ENCODE peak calls at places on chromosomes 6 and 20, in six cellular contexts. One of them, this sample, is unnamed.
A peak's percentile ranks its signal among the peaks of the same experiment; 100 is the strongest.

GRCh38 chr20:44609006-44609510 is 26.7 kb downstream of the PKIG start:
- DNase-seq in cardiac muscle cell: no peak
- DNase-seq in colonic mucosa: no peak
- DNase-seq in upper lobe of right lung: no peak
- DNase-seq in naive thymus-derived CD4-positive, alpha-beta T cell: no peak
- DNase-seq in astrocyte: no peak
- DNase-seq in this sample: no peak

GRCh38 chr20:62914436-62914835 is 11.9 kb downstream of the DIDO1 start:
- DNase-seq in cardiac muscle cell: no peak
- DNase-seq in colonic mucosa: no peak
- DNase-seq in upper lobe of right lung: no peak
- DNase-seq in naive thymus-derived CD4-positive, alpha-beta T cell: no peak
- DNase-seq in astrocyte: no peak
- DNase-seq in this sample: no peak

GRCh38 chr6:39143238-39143930 is 28.4 kb upstream of the SAYSD1 start:
- DNase-seq in cardiac muscle cell: peak; percentile 41
- DNase-seq in colonic mucosa: no peak
- DNase-seq in upper lobe of right lung: no peak
- DNase-seq in naive thymus-derived CD4-positive, alpha-beta T cell: no peak
- DNase-seq in astrocyte: no peak
- DNase-seq in this sample: no peak

GRCh38 chr20:59775221-59776055 is 158.0 kb downstream of the SYCP2 start:
- DNase-seq in cardiac muscle cell: no peak
- DNase-seq in colonic mucosa: peak; percentile 9
- DNase-seq in upper lobe of right lung: no peak
- DNase-seq in naive thymus-derived CD4-positive, alpha-beta T cell: no peak
- DNase-seq in astrocyte: no peak
- DNase-seq in this sample: no peak

GRCh38 chr20:11556410-11556809 is 361.3 kb upstream of the BTBD3 start:
- DNase-seq in cardiac muscle cell: no peak
- DNase-seq in colonic mucosa: no peak
- DNase-seq in upper lobe of right lung: no peak
- DNase-seq in naive thymus-derived CD4-positive, alpha-beta T cell: no peak
- DNase-seq in astrocyte: no peak
- DNase-seq in this sample: no peak

GRCh38 chr20:43838703-43839060 is 76.0 kb upstream of the TOX2 start:
- DNase-seq in cardiac muscle cell: no peak
- DNase-seq in colonic mucosa: no peak
- DNase-seq in upper lobe of right lung: no peak
- DNase-seq in naive thymus-derived CD4-positive, alpha-beta T cell: no peak
- DNase-seq in astrocyte: no peak
- DNase-seq in this sample: no peak

GRCh38 chr6:118639054-118639964 is 12.1 kb downstream of the CEP85L start:
- DNase-seq in cardiac muscle cell: no peak
- DNase-seq in colonic mucosa: no peak
- DNase-seq in upper lobe of right lung: no peak
- DNase-seq in naive thymus-derived CD4-positive, alpha-beta T cell: no peak
- DNase-seq in astrocyte: no peak
- DNase-seq in this sample: no peak

GRCh38 chr6:151027936-151028838 is 162.7 kb downstream of the MTHFD1L start:
- DNase-seq in cardiac muscle cell: no peak
- DNase-seq in colonic mucosa: no peak
- DNase-seq in upper lobe of right lung: no peak
- DNase-seq in naive thymus-derived CD4-positive, alpha-beta T cell: no peak
- DNase-seq in astrocyte: no peak
- DNase-seq in this sample: no peak

GRCh38 chr20:10578607-10579006 is 95.2 kb downstream of the JAG1 start:
- DNase-seq in cardiac muscle cell: peak; percentile 58
- DNase-seq in colonic mucosa: no peak
- DNase-seq in upper lobe of right lung: no peak
- DNase-seq in naive thymus-derived CD4-positive, alpha-beta T cell: no peak
- DNase-seq in astrocyte: peak; percentile 92
- DNase-seq in this sample: no peak

GRCh38 chr20:32438331-32438858 is 80.3 kb downstream of the ASXL1 start:
- DNase-seq in cardiac muscle cell: no peak
- DNase-seq in colonic mucosa: no peak
- DNase-seq in upper lobe of right lung: no peak
- DNase-seq in naive thymus-derived CD4-positive, alpha-beta T cell: no peak
- DNase-seq in astrocyte: no peak
- DNase-seq in this sample: no peak
- H3K36me3 ChIP-seq in cardiac muscle cell: peaks cover 41% of the 10 kb centered on the region
- H3K36me3 ChIP-seq in colonic mucosa: peaks cover 39% of the 10 kb centered on the region
- H3K36me3 ChIP-seq in upper lobe of right lung: peaks cover 74% of the 10 kb centered on the region
- H3K36me3 ChIP-seq in naive thymus-derived CD4-positive, alpha-beta T cell: peaks cover 80% of the 10 kb centered on the region
- H3K36me3 ChIP-seq in astrocyte: peaks cover 43% of the 10 kb centered on the region
- H3K36me3 ChIP-seq in this sample: peaks cover 8% of the 10 kb centered on the region

GRCh38 chr6:29722773-29723665 is at the start of gene HLA-F:
- DNase-seq in cardiac muscle cell: peak; percentile 83
- DNase-seq in colonic mucosa: peak; percentile 89
- DNase-seq in upper lobe of right lung: peak; percentile 89
- DNase-seq in naive thymus-derived CD4-positive, alpha-beta T cell: peak; percentile 56
- DNase-seq in astrocyte: peak; percentile 31
- DNase-seq in this sample: peak; percentile 63
- H3K27ac ChIP-seq in cardiac muscle cell: no peak within 1 kb of the TSS
- H3K27ac ChIP-seq in colonic mucosa: peak within 1 kb of the TSS; percentile 94
- H3K27ac ChIP-seq in upper lobe of right lung: peak within 1 kb of the TSS; percentile 92
- H3K27ac ChIP-seq in naive thymus-derived CD4-positive, alpha-beta T cell: peak within 1 kb of the TSS; percentile 100
- H3K27ac ChIP-seq in astrocyte: no peak within 1 kb of the TSS
- H3K27ac ChIP-seq in this sample: no peak within 1 kb of the TSS

DNA sequence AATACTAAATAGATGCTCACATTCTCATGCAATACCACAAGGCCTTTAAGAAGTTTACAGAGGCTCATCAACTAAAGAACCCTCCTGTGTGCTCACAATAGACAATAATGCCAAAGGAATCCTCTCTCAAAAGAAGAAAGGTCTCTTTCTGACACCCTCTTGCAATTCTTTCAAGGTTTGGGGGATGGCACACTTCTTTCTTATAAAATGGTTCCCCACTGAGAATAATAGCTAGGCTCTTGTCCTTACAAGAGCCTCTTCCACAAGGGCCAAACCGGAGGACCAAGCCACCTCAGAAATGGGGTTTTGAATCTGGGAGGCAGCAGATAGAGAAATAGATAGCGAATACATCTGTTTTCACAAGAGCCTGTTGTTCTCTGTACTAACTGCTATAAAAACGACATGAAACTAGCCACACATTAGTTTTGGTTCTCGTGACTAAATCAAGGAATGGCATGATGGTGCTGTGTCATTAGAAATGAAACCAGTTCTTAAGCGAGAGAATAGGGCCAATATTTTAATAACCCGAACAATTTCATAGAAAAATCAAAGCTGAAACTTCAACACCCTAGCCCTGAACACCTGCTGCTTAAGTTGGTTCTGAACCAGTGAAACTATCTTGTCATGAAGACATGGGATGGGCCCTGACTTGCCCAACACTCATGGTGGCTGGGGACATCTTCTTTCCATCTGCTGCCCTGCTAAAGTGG is 81.1 kb downstream of the PRDM1 start:
- DNase-seq in cardiac muscle cell: no peak
- DNase-seq in colonic mucosa: no peak
- DNase-seq in upper lobe of right lung: no peak
- DNase-seq in naive thymus-derived CD4-positive, alpha-beta T cell: no peak
- DNase-seq in astrocyte: no peak
- DNase-seq in this sample: no peak
- H3K27me3 ChIP-seq in cardiac muscle cell: no peaks in the 10 kb centered on the region
- H3K27me3 ChIP-seq in colonic mucosa: no peaks in the 10 kb centered on the region
- H3K27me3 ChIP-seq in upper lobe of right lung: no peaks in the 10 kb centered on the region
- H3K27me3 ChIP-seq in naive thymus-derived CD4-positive, alpha-beta T cell: no peaks in the 10 kb centered on the region
- H3K27me3 ChIP-seq in astrocyte: no peaks in the 10 kb centered on the region
- H3K27me3 ChIP-seq in this sample: no peaks in the 10 kb centered on the region

GRCh38 chr6:169093121-169093723 is 160.4 kb downstream of the THBS2 start:
- DNase-seq in cardiac muscle cell: no peak
- DNase-seq in colonic mucosa: no peak
- DNase-seq in upper lobe of right lung: no peak
- DNase-seq in naive thymus-derived CD4-positive, alpha-beta T cell: no peak
- DNase-seq in astrocyte: no peak
- DNase-seq in this sample: no peak
- H3K36me3 ChIP-seq in cardiac muscle cell: no peaks in the 10 kb centered on the region
- H3K36me3 ChIP-seq in colonic mucosa: no peaks in the 10 kb centered on the region
- H3K36me3 ChIP-seq in upper lobe of right lung: no peaks in the 10 kb centered on the region
- H3K36me3 ChIP-seq in naive thymus-derived CD4-positive, alpha-beta T cell: no peaks in the 10 kb centered on the region
- H3K36me3 ChIP-seq in astrocyte: no peaks in the 10 kb centered on the region
- H3K36me3 ChIP-seq in this sample: no peaks in the 10 kb centered on the region

GRCh38 chr6:56840467-56841371 is 114.2 kb upstream of the BEND6 start:
- DNase-seq in cardiac muscle cell: peak; percentile 34
- DNase-seq in colonic mucosa: no peak
- DNase-seq in upper lobe of right lung: no peak
- DNase-seq in naive thymus-derived CD4-positive, alpha-beta T cell: no peak
- DNase-seq in astrocyte: peak; percentile 86
- DNase-seq in this sample: no peak

GRCh38 chr6:56841372-56841749 is 113.5 kb upstream of the BEND6 start:
- DNase-seq in cardiac muscle cell: no peak
- DNase-seq in colonic mucosa: no peak
- DNase-seq in upper lobe of right lung: no peak
- DNase-seq in naive thymus-derived CD4-positive, alpha-beta T cell: no peak
- DNase-seq in astrocyte: no peak
- DNase-seq in this sample: no peak

GRCh38 chr6:56842602-56843475 is 112.1 kb upstream of the BEND6 start:
- DNase-seq in cardiac muscle cell: peak; percentile 41
- DNase-seq in colonic mucosa: no peak
- DNase-seq in upper lobe of right lung: peak; percentile 77
- DNase-seq in naive thymus-derived CD4-positive, alpha-beta T cell: peak; percentile 8
- DNase-seq in astrocyte: peak; percentile 57
- DNase-seq in this sample: no peak

GRCh38 chr6:56843476-56844349 is 111.2 kb upstream of the BEND6 start:
- DNase-seq in cardiac muscle cell: peak; percentile 80
- DNase-seq in colonic mucosa: peak; percentile 62
- DNase-seq in upper lobe of right lung: peak; percentile 84
- DNase-seq in naive thymus-derived CD4-positive, alpha-beta T cell: peak; percentile 46
- DNase-seq in astrocyte: peak; percentile 63
- DNase-seq in this sample: peak; percentile 57

DNA sequence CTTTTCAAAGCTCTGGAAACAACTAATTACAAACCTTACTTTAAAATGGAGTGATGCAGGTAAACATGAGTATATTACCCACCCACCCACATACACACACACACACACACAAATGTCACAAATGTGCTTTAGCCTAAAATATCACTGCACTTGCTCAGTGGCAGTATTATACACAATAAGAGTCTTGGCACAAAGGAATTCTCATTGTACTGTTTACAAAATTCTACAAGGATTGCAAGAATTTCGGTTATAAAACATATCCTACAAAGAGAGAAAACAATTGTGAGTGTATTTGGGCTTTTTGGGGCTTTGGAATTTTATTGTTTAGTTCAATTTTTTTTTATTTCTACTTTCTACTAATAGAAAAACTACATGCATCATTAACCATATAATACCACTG is 113.2 kb upstream of the BEND6 start:
- DNase-seq in cardiac muscle cell: no peak
- DNase-seq in colonic mucosa: no peak
- DNase-seq in upper lobe of right lung: no peak
- DNase-seq in naive thymus-derived CD4-positive, alpha-beta T cell: no peak
- DNase-seq in astrocyte: no peak
- DNase-seq in this sample: no peak
- H3K27ac ChIP-seq in cardiac muscle cell: no peak overlapping the region
- H3K27ac ChIP-seq in colonic mucosa: no peak overlapping the region
- H3K27ac ChIP-seq in upper lobe of right lung: peak overlapping the region; percentile 28
- H3K27ac ChIP-seq in naive thymus-derived CD4-positive, alpha-beta T cell: no peak overlapping the region
- H3K27ac ChIP-seq in astrocyte: peak overlapping the region; percentile 89
- H3K27ac ChIP-seq in this sample: no peak overlapping the region

GRCh38 chr20:49319204-49319809 is 41.5 kb upstream of the ZNFX1 start:
- DNase-seq in cardiac muscle cell: no peak
- DNase-seq in colonic mucosa: no peak
- DNase-seq in upper lobe of right lung: no peak
- DNase-seq in naive thymus-derived CD4-positive, alpha-beta T cell: no peak
- DNase-seq in astrocyte: no peak
- DNase-seq in this sample: no peak
- H3K27me3 ChIP-seq in cardiac muscle cell: peaks cover 68% of the 10 kb centered on the region
- H3K27me3 ChIP-seq in colonic mucosa: peaks cover 23% of the 10 kb centered on the region
- H3K27me3 ChIP-seq in upper lobe of right lung: peaks cover 54% of the 10 kb centered on the region
- H3K27me3 ChIP-seq in naive thymus-derived CD4-positive, alpha-beta T cell: peaks cover 29% of the 10 kb centered on the region
- H3K27me3 ChIP-seq in astrocyte: peaks cover 68% of the 10 kb centered on the region
- H3K27me3 ChIP-seq in this sample: peaks cover 23% of the 10 kb centered on the region

GRCh38 chr6:36098920-36099647 is 31.2 kb upstream of the MAPK13 start:
- DNase-seq in cardiac muscle cell: peak; percentile 56
- DNase-seq in colonic mucosa: no peak
- DNase-seq in upper lobe of right lung: no peak
- DNase-seq in naive thymus-derived CD4-positive, alpha-beta T cell: no peak
- DNase-seq in astrocyte: no peak
- DNase-seq in this sample: no peak
- H3K36me3 ChIP-seq in cardiac muscle cell: no peaks in the 10 kb centered on the region
- H3K36me3 ChIP-seq in colonic mucosa: no peaks in the 10 kb centered on the region
- H3K36me3 ChIP-seq in upper lobe of right lung: peaks cover 54% of the 10 kb centered on the region
- H3K36me3 ChIP-seq in naive thymus-derived CD4-positive, alpha-beta T cell: peaks cover 28% of the 10 kb centered on the region
- H3K36me3 ChIP-seq in astrocyte: peaks cover 32% of the 10 kb centered on the region
- H3K36me3 ChIP-seq in this sample: peaks cover 4% of the 10 kb centered on the region

DNA sequence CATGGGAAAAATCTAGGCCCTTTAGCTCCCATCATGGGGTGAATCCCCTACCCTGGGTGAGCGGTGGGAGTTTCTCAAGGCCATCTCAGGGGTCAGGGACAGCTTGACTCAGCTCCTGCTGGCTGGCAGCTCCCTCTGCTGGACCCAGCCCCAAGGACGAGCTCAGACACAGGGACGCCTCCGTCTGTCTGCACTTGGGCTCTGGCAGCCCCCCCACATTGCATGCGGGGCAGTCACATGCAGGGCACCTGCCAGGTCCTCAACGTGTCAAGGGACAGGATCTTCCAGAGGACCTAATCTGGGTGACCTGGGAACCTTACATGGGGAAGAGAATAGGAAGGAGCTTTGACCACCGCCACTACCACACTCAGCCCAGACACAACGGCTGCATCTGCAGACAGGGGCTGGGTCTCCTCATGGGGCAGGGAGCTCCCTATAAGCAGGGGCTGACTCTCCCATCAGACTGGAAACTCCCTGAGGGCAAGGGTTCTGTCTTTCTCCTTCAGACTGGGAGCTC is 173.4 kb downstream of the MRPL14 start:
- DNase-seq in cardiac muscle cell: peak; percentile 37
- DNase-seq in colonic mucosa: no peak
- DNase-seq in upper lobe of right lung: no peak
- DNase-seq in naive thymus-derived CD4-positive, alpha-beta T cell: no peak
- DNase-seq in astrocyte: no peak
- DNase-seq in this sample: peak; percentile 25
- H3K27ac ChIP-seq in cardiac muscle cell: peak overlapping the region; percentile 12
- H3K27ac ChIP-seq in colonic mucosa: no peak overlapping the region
- H3K27ac ChIP-seq in upper lobe of right lung: no peak overlapping the region
- H3K27ac ChIP-seq in naive thymus-derived CD4-positive, alpha-beta T cell: no peak overlapping the region
- H3K27ac ChIP-seq in astrocyte: no peak overlapping the region
- H3K27ac ChIP-seq in this sample: no peak overlapping the region

DNA sequence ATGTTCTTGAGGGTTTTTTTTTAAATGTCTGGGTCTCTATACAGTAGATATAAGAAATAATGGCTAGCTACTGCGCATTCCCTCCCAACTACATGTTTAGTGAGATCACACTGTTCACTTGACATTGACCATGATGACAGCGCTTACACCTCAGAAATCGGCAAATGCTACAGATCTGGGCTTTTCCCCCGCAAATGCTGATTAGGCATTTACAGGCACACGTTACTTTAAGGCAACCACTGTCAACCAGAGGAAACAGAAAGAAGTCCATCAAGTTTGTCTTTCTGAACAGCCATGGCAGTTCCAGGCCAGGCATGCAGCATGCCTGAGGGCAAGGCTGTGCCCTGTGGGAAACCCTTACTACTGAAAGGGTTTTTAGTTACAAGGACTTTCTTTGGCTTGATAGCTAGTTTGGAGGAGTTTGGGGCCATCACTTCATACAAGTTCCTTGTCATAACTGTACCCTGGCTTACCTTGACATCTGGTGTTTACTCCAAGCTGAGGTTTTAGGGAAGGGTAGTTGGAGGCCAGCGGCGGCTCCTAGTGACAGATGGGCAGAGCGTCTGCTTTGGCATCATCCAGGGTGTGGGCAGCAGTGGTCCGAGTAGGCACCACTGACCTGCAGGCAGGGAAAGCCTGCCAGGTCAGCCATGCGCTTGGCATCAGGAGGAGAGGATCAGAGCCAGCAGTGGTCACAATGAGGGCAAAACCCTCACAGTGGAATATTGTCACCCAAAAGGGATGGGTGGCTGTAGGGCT is 43.0 kb downstream of the CFAP61 start:
- DNase-seq in cardiac muscle cell: no peak
- DNase-seq in colonic mucosa: no peak
- DNase-seq in upper lobe of right lung: no peak
- DNase-seq in naive thymus-derived CD4-positive, alpha-beta T cell: no peak
- DNase-seq in astrocyte: no peak
- DNase-seq in this sample: no peak
- H3K27me3 ChIP-seq in cardiac muscle cell: no peaks in the 10 kb centered on the region
- H3K27me3 ChIP-seq in colonic mucosa: no peaks in the 10 kb centered on the region
- H3K27me3 ChIP-seq in upper lobe of right lung: no peaks in the 10 kb centered on the region
- H3K27me3 ChIP-seq in naive thymus-derived CD4-positive, alpha-beta T cell: no peaks in the 10 kb centered on the region
- H3K27me3 ChIP-seq in astrocyte: no peaks in the 10 kb centered on the region
- H3K27me3 ChIP-seq in this sample: no peaks in the 10 kb centered on the region

This sample was measured in iPS DF 6.9.